ENCODE peak calls at places on chromosomes 12 and 14, in seven cellular contexts. N is GM23338; L is BJ; F is breast epithelium; C is GM13977; H is GM18507; V is stimulated activated CD8-positive, alpha-beta memory T cell treated with anti-CD3 and anti-CD28 coated beads, Interleukin-15, amount 100 ng/mL, for 1 hour. E is an unnamed sample.

GRCh38 chr14:103527408-103528157 is 1.4 kb upstream of the TRMT61A start:
- DNase-seq in N (no peak), C (peak; percentile 87), L (no peak), H (no peak), F (no peak), V (no peak), E (peak; percentile 60)

GRCh38 chr12:108955225-108955835 is 65.5 kb downstream of the SVOP start:
- DNase-seq in H (no peak), V (no peak), L (no peak), F (no peak), N (no peak), C (no peak), E (no peak)

GRCh38 chr12:57740656-57741412 is 2.3 kb upstream of the AGAP2 start:
- DNase-seq in V (peak; percentile 56), H (peak; percentile 65), C (peak; percentile 81), N (no peak), L (no peak), F (no peak), E (peak; percentile 42)

GRCh38 chr14:100192250-100192671 is 32.8 kb upstream of the DEGS2 start:
- DNase-seq in V (no peak), C (no peak), F (no peak), L (no peak), N (no peak), H (no peak), E (no peak)

GRCh38 chr12:93946542-93947150 is 201.7 kb upstream of the PLXNC1 start:
- DNase-seq in N (no peak), F (no peak), V (no peak), H (no peak), C (no peak), L (no peak), E (no peak)

GRCh38 chr12:76158518-76159321 is 74.2 kb upstream of the NAP1L1 start:
- DNase-seq in F (no peak), L (peak; percentile 56), C (peak; percentile 68), N (peak; percentile 82), V (peak; percentile 17), H (no peak), E (peak; percentile 67)

GRCh38 chr14:102222751-102223150 is 82.2 kb downstream of the MOK start:
- DNase-seq in C (no peak), F (no peak), N (no peak), H (no peak), L (no peak), V (no peak), E (no peak)

GRCh38 chr12:50363141-50363540 is 33.3 kb downstream of the FAM186A start:
- DNase-seq in C (no peak), N (no peak), V (no peak), F (no peak), H (no peak), L (no peak), E (no peak)

GRCh38 chr12:85835810-85836715 is at the start of gene RASSF9:
- DNase-seq in C (no peak), F (peak; percentile 71), L (no peak), V (no peak), H (no peak), N (peak; percentile 28), E (no peak)

GRCh38 chr12:1410794-1411193 is 183.6 kb downstream of the FBXL14 start:
- DNase-seq in V (no peak), C (no peak), H (no peak), F (no peak), N (no peak), L (no peak), E (no peak)

GRCh38 chr14:63448841-63449240 is 94.3 kb downstream of the PPP2R5E start:
- DNase-seq in L (no peak), H (no peak), V (no peak), C (no peak), N (no peak), F (no peak), E (no peak)

GRCh38 chr12:75526655-75527511 is 15.5 kb upstream of the KRR1 start:
- DNase-seq in H (no peak), V (no peak), N (peak; percentile 61), F (no peak), L (no peak), C (peak; percentile 47), E (peak; percentile 20)

GRCh38 chr14:48086516-48086915 is 411.1 kb upstream of the MDGA2 start:
- DNase-seq in V (no peak), H (no peak), L (no peak), N (no peak), C (no peak), F (no peak), E (no peak)

E was measured in memory B cell.